ENCODE peak calls at places on chromosomes 12 and 14, in nine cellular contexts. One of them, this sample, is unnamed.

GRCh38 chr14:77203611-77204456 is 22.2 kb downstream of the TMEM63C start:
- DNase-seq in transverse colon: no peak
- DNase-seq in effector memory CD4-positive, alpha-beta T cell: no peak
- DNase-seq in uterus: no peak
- DNase-seq in cardiac fibroblast: peak
- DNase-seq in foreskin fibroblast: no peak
- DNase-seq in breast epithelium: peak
- DNase-seq in astrocyte of the spinal cord: no peak
- DNase-seq in astrocyte of the cerebellum: no peak
- DNase-seq in this sample: no peak

GRCh38 chr12:18990866-18991265 is 138.7 kb upstream of the PLEKHA5 start:
- DNase-seq in transverse colon: no peak
- DNase-seq in effector memory CD4-positive, alpha-beta T cell: no peak
- DNase-seq in uterus: no peak
- DNase-seq in cardiac fibroblast: no peak
- DNase-seq in foreskin fibroblast: no peak
- DNase-seq in breast epithelium: no peak
- DNase-seq in astrocyte of the spinal cord: no peak
- DNase-seq in astrocyte of the cerebellum: no peak
- DNase-seq in this sample: no peak

GRCh38 chr12:13698001-13698400 is 283.4 kb downstream of the GRIN2B start:
- DNase-seq in transverse colon: no peak
- DNase-seq in effector memory CD4-positive, alpha-beta T cell: no peak
- DNase-seq in uterus: no peak
- DNase-seq in cardiac fibroblast: no peak
- DNase-seq in foreskin fibroblast: no peak
- DNase-seq in breast epithelium: no peak
- DNase-seq in astrocyte of the spinal cord: no peak
- DNase-seq in astrocyte of the cerebellum: no peak
- DNase-seq in this sample: no peak

GRCh38 chr14:68514611-68515194 is 278.2 kb downstream of the ZFP36L1 start:
- DNase-seq in transverse colon: no peak
- DNase-seq in effector memory CD4-positive, alpha-beta T cell: no peak
- DNase-seq in uterus: no peak
- DNase-seq in cardiac fibroblast: no peak
- DNase-seq in foreskin fibroblast: no peak
- DNase-seq in breast epithelium: no peak
- DNase-seq in astrocyte of the spinal cord: no peak
- DNase-seq in astrocyte of the cerebellum: no peak
- DNase-seq in this sample: no peak

GRCh38 chr12:69835048-69835447 is 10.0 kb downstream of the MYRFL start:
- DNase-seq in transverse colon: no peak
- DNase-seq in effector memory CD4-positive, alpha-beta T cell: no peak
- DNase-seq in uterus: no peak
- DNase-seq in cardiac fibroblast: peak
- DNase-seq in foreskin fibroblast: no peak
- DNase-seq in breast epithelium: no peak
- DNase-seq in astrocyte of the spinal cord: no peak
- DNase-seq in astrocyte of the cerebellum: no peak
- DNase-seq in this sample: no peak

GRCh38 chr12:116878567-116879508 is 2.4 kb downstream of the HRK start:
- DNase-seq in transverse colon: peak
- DNase-seq in effector memory CD4-positive, alpha-beta T cell: no peak
- DNase-seq in uterus: no peak
- DNase-seq in cardiac fibroblast: no peak
- DNase-seq in foreskin fibroblast: peak
- DNase-seq in breast epithelium: no peak
- DNase-seq in astrocyte of the spinal cord: peak
- DNase-seq in astrocyte of the cerebellum: no peak
- DNase-seq in this sample: no peak

GRCh38 chr12:59486827-59487226 is 109.0 kb upstream of the SLC16A7 start:
- DNase-seq in transverse colon: no peak
- DNase-seq in effector memory CD4-positive, alpha-beta T cell: no peak
- DNase-seq in uterus: no peak
- DNase-seq in cardiac fibroblast: no peak
- DNase-seq in foreskin fibroblast: peak
- DNase-seq in breast epithelium: no peak
- DNase-seq in astrocyte of the spinal cord: no peak
- DNase-seq in astrocyte of the cerebellum: no peak
- DNase-seq in this sample: no peak

GRCh38 chr14:93549578-93549977 is 118.8 kb downstream of the UNC79 start:
- DNase-seq in transverse colon: no peak
- DNase-seq in effector memory CD4-positive, alpha-beta T cell: no peak
- DNase-seq in uterus: no peak
- DNase-seq in cardiac fibroblast: no peak
- DNase-seq in foreskin fibroblast: no peak
- DNase-seq in breast epithelium: no peak
- DNase-seq in astrocyte of the spinal cord: no peak
- DNase-seq in astrocyte of the cerebellum: no peak
- DNase-seq in this sample: no peak

GRCh38 chr14:29749327-29749726 is 178.3 kb downstream of the PRKD1 start:
- DNase-seq in transverse colon: no peak
- DNase-seq in effector memory CD4-positive, alpha-beta T cell: no peak
- DNase-seq in uterus: no peak
- DNase-seq in cardiac fibroblast: peak
- DNase-seq in foreskin fibroblast: peak
- DNase-seq in breast epithelium: no peak
- DNase-seq in astrocyte of the spinal cord: peak
- DNase-seq in astrocyte of the cerebellum: peak
- DNase-seq in this sample: peak

GRCh38 chr14:52536269-52536668 is 16.0 kb downstream of the TXNDC16 start:
- DNase-seq in transverse colon: no peak
- DNase-seq in effector memory CD4-positive, alpha-beta T cell: no peak
- DNase-seq in uterus: no peak
- DNase-seq in cardiac fibroblast: no peak
- DNase-seq in foreskin fibroblast: no peak
- DNase-seq in breast epithelium: no peak
- DNase-seq in astrocyte of the spinal cord: no peak
- DNase-seq in astrocyte of the cerebellum: no peak
- DNase-seq in this sample: no peak

GRCh38 chr14:50335389-50335788 is 23.3 kb downstream of the DMAC2L start:
- DNase-seq in transverse colon: peak
- DNase-seq in effector memory CD4-positive, alpha-beta T cell: no peak
- DNase-seq in uterus: peak
- DNase-seq in cardiac fibroblast: peak
- DNase-seq in foreskin fibroblast: peak
- DNase-seq in breast epithelium: peak
- DNase-seq in astrocyte of the spinal cord: peak
- DNase-seq in astrocyte of the cerebellum: peak
- DNase-seq in this sample: peak

GRCh38 chr14:65195042-65195719 is 92.9 kb upstream of the MAX start:
- DNase-seq in transverse colon: no peak
- DNase-seq in effector memory CD4-positive, alpha-beta T cell: no peak
- DNase-seq in uterus: no peak
- DNase-seq in cardiac fibroblast: no peak
- DNase-seq in foreskin fibroblast: no peak
- DNase-seq in breast epithelium: no peak
- DNase-seq in astrocyte of the spinal cord: no peak
- DNase-seq in astrocyte of the cerebellum: no peak
- DNase-seq in this sample: no peak

GRCh38 chr12:110436231-110436630 is 13.9 kb downstream of the ARPC3 start:
- DNase-seq in transverse colon: no peak
- DNase-seq in effector memory CD4-positive, alpha-beta T cell: no peak
- DNase-seq in uterus: no peak
- DNase-seq in cardiac fibroblast: peak
- DNase-seq in foreskin fibroblast: peak
- DNase-seq in breast epithelium: no peak
- DNase-seq in astrocyte of the spinal cord: no peak
- DNase-seq in astrocyte of the cerebellum: no peak
- DNase-seq in this sample: no peak

GRCh38 chr14:74081491-74081890 is 2.8 kb downstream of the ALDH6A1 start:
- DNase-seq in transverse colon: no peak
- DNase-seq in effector memory CD4-positive, alpha-beta T cell: no peak
- DNase-seq in uterus: no peak
- DNase-seq in cardiac fibroblast: peak
- DNase-seq in foreskin fibroblast: no peak
- DNase-seq in breast epithelium: no peak
- DNase-seq in astrocyte of the spinal cord: no peak
- DNase-seq in astrocyte of the cerebellum: no peak
- DNase-seq in this sample: no peak

GRCh38 chr14:85471744-85472143 is 58.2 kb upstream of the FLRT2 start:
- DNase-seq in transverse colon: no peak
- DNase-seq in effector memory CD4-positive, alpha-beta T cell: no peak
- DNase-seq in uterus: no peak
- DNase-seq in cardiac fibroblast: peak
- DNase-seq in foreskin fibroblast: peak
- DNase-seq in breast epithelium: no peak
- DNase-seq in astrocyte of the spinal cord: peak
- DNase-seq in astrocyte of the cerebellum: peak
- DNase-seq in this sample: peak

GRCh38 chr12:112161711-112162110 is 36.4 kb downstream of the TRAFD1 start:
- DNase-seq in transverse colon: no peak
- DNase-seq in effector memory CD4-positive, alpha-beta T cell: no peak
- DNase-seq in uterus: no peak
- DNase-seq in cardiac fibroblast: no peak
- DNase-seq in foreskin fibroblast: no peak
- DNase-seq in breast epithelium: no peak
- DNase-seq in astrocyte of the spinal cord: no peak
- DNase-seq in astrocyte of the cerebellum: peak
- DNase-seq in this sample: no peak

GRCh38 chr12:104566244-104566993 is 109.7 kb downstream of the CHST11 start:
- DNase-seq in transverse colon: no peak
- DNase-seq in effector memory CD4-positive, alpha-beta T cell: no peak
- DNase-seq in uterus: no peak
- DNase-seq in cardiac fibroblast: no peak
- DNase-seq in foreskin fibroblast: no peak
- DNase-seq in breast epithelium: no peak
- DNase-seq in astrocyte of the spinal cord: no peak
- DNase-seq in astrocyte of the cerebellum: no peak
- DNase-seq in this sample: no peak

GRCh38 chr12:86669010-86669409 is 412.8 kb upstream of the MGAT4C start:
- DNase-seq in transverse colon: no peak
- DNase-seq in effector memory CD4-positive, alpha-beta T cell: no peak
- DNase-seq in uterus: no peak
- DNase-seq in cardiac fibroblast: no peak
- DNase-seq in foreskin fibroblast: no peak
- DNase-seq in breast epithelium: no peak
- DNase-seq in astrocyte of the spinal cord: no peak
- DNase-seq in astrocyte of the cerebellum: no peak
- DNase-seq in this sample: no peak

GRCh38 chr12:2691001-2691339 is 103.8 kb upstream of the FKBP4 start:
- DNase-seq in transverse colon: peak
- DNase-seq in effector memory CD4-positive, alpha-beta T cell: peak
- DNase-seq in uterus: no peak
- DNase-seq in cardiac fibroblast: peak
- DNase-seq in foreskin fibroblast: peak
- DNase-seq in breast epithelium: no peak
- DNase-seq in astrocyte of the spinal cord: peak
- DNase-seq in astrocyte of the cerebellum: no peak
- DNase-seq in this sample: no peak
- H3K4me3 ChIP-seq in transverse colon: peak
- H3K4me3 ChIP-seq in effector memory CD4-positive, alpha-beta T cell: peak
- H3K4me3 ChIP-seq in uterus: peak
- H3K4me3 ChIP-seq in cardiac fibroblast: no peak
- H3K4me3 ChIP-seq in foreskin fibroblast: peak
- H3K4me3 ChIP-seq in breast epithelium: peak
- H3K4me3 ChIP-seq in astrocyte of the spinal cord: peak
- H3K4me3 ChIP-seq in astrocyte of the cerebellum: peak
- H3K4me3 ChIP-seq in this sample: peak

GRCh38 chr14:88384653-88385205 is 728 bp upstream of the SPATA7 start:
- DNase-seq in transverse colon: no peak
- DNase-seq in effector memory CD4-positive, alpha-beta T cell: no peak
- DNase-seq in uterus: peak
- DNase-seq in cardiac fibroblast: peak
- DNase-seq in foreskin fibroblast: peak
- DNase-seq in breast epithelium: peak
- DNase-seq in astrocyte of the spinal cord: no peak
- DNase-seq in astrocyte of the cerebellum: no peak
- DNase-seq in this sample: no peak

GRCh38 chr14:88388741-88389282 is 3.4 kb downstream of the SPATA7 start:
- DNase-seq in transverse colon: no peak
- DNase-seq in effector memory CD4-positive, alpha-beta T cell: no peak
- DNase-seq in uterus: no peak
- DNase-seq in cardiac fibroblast: no peak
- DNase-seq in foreskin fibroblast: no peak
- DNase-seq in breast epithelium: no peak
- DNase-seq in astrocyte of the spinal cord: no peak
- DNase-seq in astrocyte of the cerebellum: no peak
- DNase-seq in this sample: no peak

GRCh38 chr14:88380405-88380804 is 5.1 kb upstream of the SPATA7 start:
- DNase-seq in transverse colon: no peak
- DNase-seq in effector memory CD4-positive, alpha-beta T cell: no peak
- DNase-seq in uterus: no peak
- DNase-seq in cardiac fibroblast: peak
- DNase-seq in foreskin fibroblast: peak
- DNase-seq in breast epithelium: no peak
- DNase-seq in astrocyte of the spinal cord: peak
- DNase-seq in astrocyte of the cerebellum: peak
- DNase-seq in this sample: no peak

GRCh38 chr14:88385212-88386101 is at the start of gene SPATA7:
- DNase-seq in transverse colon: peak
- DNase-seq in effector memory CD4-positive, alpha-beta T cell: peak
- DNase-seq in uterus: peak
- DNase-seq in cardiac fibroblast: peak
- DNase-seq in foreskin fibroblast: peak
- DNase-seq in breast epithelium: peak
- DNase-seq in astrocyte of the spinal cord: peak
- DNase-seq in astrocyte of the cerebellum: peak
- DNase-seq in this sample: peak

DNA sequence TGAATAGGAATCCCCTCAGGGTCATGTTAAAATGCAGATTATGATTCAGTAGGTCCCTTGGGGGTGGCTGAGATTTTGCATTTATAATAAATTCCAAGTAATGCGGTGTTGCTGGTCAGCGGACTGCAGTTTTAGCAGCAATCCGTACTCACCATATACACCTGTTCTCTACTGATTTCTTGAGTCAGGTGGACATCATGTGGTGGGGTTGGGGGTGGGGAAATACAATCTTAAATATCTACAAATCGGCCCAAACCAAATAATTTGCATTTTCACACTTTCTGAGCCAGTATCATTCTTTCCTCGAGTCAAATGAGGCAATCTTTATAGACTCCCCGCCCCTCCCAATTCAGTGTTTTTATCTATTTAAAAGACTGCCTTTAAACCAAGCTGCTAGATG is 938 bp downstream of the SPATA7 start:
- DNase-seq in transverse colon: no peak
- DNase-seq in effector memory CD4-positive, alpha-beta T cell: no peak
- DNase-seq in uterus: no peak
- DNase-seq in cardiac fibroblast: no peak
- DNase-seq in foreskin fibroblast: no peak
- DNase-seq in breast epithelium: no peak
- DNase-seq in astrocyte of the spinal cord: no peak
- DNase-seq in astrocyte of the cerebellum: no peak
- DNase-seq in this sample: no peak
- H3K4me3 ChIP-seq in transverse colon: peak
- H3K4me3 ChIP-seq in effector memory CD4-positive, alpha-beta T cell: peak
- H3K4me3 ChIP-seq in uterus: peak
- H3K4me3 ChIP-seq in cardiac fibroblast: peak
- H3K4me3 ChIP-seq in foreskin fibroblast: peak
- H3K4me3 ChIP-seq in breast epithelium: peak
- H3K4me3 ChIP-seq in astrocyte of the spinal cord: peak
- H3K4me3 ChIP-seq in astrocyte of the cerebellum: peak
- H3K4me3 ChIP-seq in this sample: peak

GRCh38 chr12:82688619-82689018 is 1.9 kb downstream of the TMTC2 start:
- DNase-seq in transverse colon: no peak
- DNase-seq in effector memory CD4-positive, alpha-beta T cell: no peak
- DNase-seq in uterus: no peak
- DNase-seq in cardiac fibroblast: no peak
- DNase-seq in foreskin fibroblast: no peak
- DNase-seq in breast epithelium: no peak
- DNase-seq in astrocyte of the spinal cord: no peak
- DNase-seq in astrocyte of the cerebellum: no peak
- DNase-seq in this sample: no peak
- H3K4me3 ChIP-seq in transverse colon: peak
- H3K4me3 ChIP-seq in effector memory CD4-positive, alpha-beta T cell: no peak
- H3K4me3 ChIP-seq in uterus: no peak
- H3K4me3 ChIP-seq in cardiac fibroblast: no peak
- H3K4me3 ChIP-seq in foreskin fibroblast: peak
- H3K4me3 ChIP-seq in breast epithelium: peak
- H3K4me3 ChIP-seq in astrocyte of the spinal cord: peak
- H3K4me3 ChIP-seq in astrocyte of the cerebellum: peak
- H3K4me3 ChIP-seq in this sample: no peak

GRCh38 chr12:6915789-6916285 is 1.5 kb downstream of the ENO2 start:
- DNase-seq in transverse colon: no peak
- DNase-seq in effector memory CD4-positive, alpha-beta T cell: no peak
- DNase-seq in uterus: no peak
- DNase-seq in cardiac fibroblast: no peak
- DNase-seq in foreskin fibroblast: no peak
- DNase-seq in breast epithelium: no peak
- DNase-seq in astrocyte of the spinal cord: no peak
- DNase-seq in astrocyte of the cerebellum: no peak
- DNase-seq in this sample: no peak
- H3K4me3 ChIP-seq in transverse colon: no peak
- H3K4me3 ChIP-seq in effector memory CD4-positive, alpha-beta T cell: no peak
- H3K4me3 ChIP-seq in uterus: no peak
- H3K4me3 ChIP-seq in cardiac fibroblast: peak
- H3K4me3 ChIP-seq in foreskin fibroblast: no peak
- H3K4me3 ChIP-seq in breast epithelium: peak
- H3K4me3 ChIP-seq in astrocyte of the spinal cord: peak
- H3K4me3 ChIP-seq in astrocyte of the cerebellum: no peak
- H3K4me3 ChIP-seq in this sample: no peak